ENCODE peak calls at places on chromosomes 11 and 22, in six cellular contexts. W is adrenal gland, Y is GM23338, E is uterus, S is fibroblast of the aortic adventitia, M is dorsolateral prefrontal cortex. C is an unnamed sample.

GRCh38 chr11:13249992-13250391 is 27.6 kb upstream of the BMAL1 start:
- DNase-seq in W (no peak), Y (peak), E (no peak), S (no peak), M (no peak), C (peak)

GRCh38 chr11:76196849-76197248 is 9.5 kb downstream of the WNT11 start:
- DNase-seq in W (no peak), Y (no peak), E (no peak), S (no peak), M (no peak), C (no peak)

GRCh38 chr22:33083212-33083611 is 25.0 kb upstream of the SYN3 start:
- DNase-seq in W (no peak), Y (peak), E (no peak), S (no peak), M (no peak), C (no peak)

GRCh38 chr11:92225206-92225562 is 566 bp downstream of the FAT3 start:
- DNase-seq in W (no peak), Y (peak), E (no peak), S (no peak), M (no peak), C (peak)

GRCh38 chr22:44572414-44573207 is 74.6 kb upstream of the RTL6 start:
- DNase-seq in W (no peak), Y (no peak), E (no peak), S (no peak), M (peak), C (no peak)

GRCh38 chr11:85694385-85694980 is 8.5 kb upstream of the CCDC89 start:
- DNase-seq in W (no peak), Y (peak), E (no peak), S (peak), M (no peak), C (peak)

GRCh38 chr11:90179923-90180322 is 42.9 kb downstream of the CHORDC1 start:
- DNase-seq in W (no peak), Y (no peak), E (no peak), S (no peak), M (no peak), C (no peak)

GRCh38 chr11:102449651-102450570 is 2.7 kb downstream of the TMEM123 start:
- DNase-seq in W (no peak), Y (no peak), E (no peak), S (no peak), M (no peak), C (peak)

GRCh38 chr11:67610302-67610868 is 3.6 kb downstream of the NDUFV1 start:
- DNase-seq in W (no peak), Y (no peak), E (no peak), S (no peak), M (no peak), C (no peak)

GRCh38 chr11:60169264-60169915 is 13.5 kb downstream of the MS4A6A start:
- DNase-seq in W (no peak), Y (peak), E (peak), S (no peak), M (no peak), C (peak)

GRCh38 chr11:113457784-113458183 is 17.4 kb downstream of the DRD2 start:
- DNase-seq in W (no peak), Y (peak), E (no peak), S (no peak), M (no peak), C (no peak)

GRCh38 chr11:69444381-69445130 is 36.9 kb upstream of the LINC01488 start:
- DNase-seq in W (peak), Y (peak), E (peak), S (peak), M (no peak), C (peak)

GRCh38 chr22:48782817-48783511 is 1044.7 kb downstream of the BRD1 start:
- DNase-seq in W (peak), Y (no peak), E (no peak), S (no peak), M (no peak), C (no peak)

GRCh38 chr11:133078591-133079179 is 453.6 kb downstream of the OPCML start:
- DNase-seq in W (no peak), Y (peak), E (no peak), S (peak), M (peak), C (peak)

GRCh38 chr22:43088979-43089717 is at the start of gene TTLL1:
- DNase-seq in W (peak), Y (peak), E (peak), S (peak), M (peak), C (peak)

GRCh38 chr11:63553759-63554158 is 9.4 kb downstream of the PLAAT2 start:
- DNase-seq in W (no peak), Y (no peak), E (no peak), S (no peak), M (peak), C (no peak)

GRCh38 chr11:45266693-45267451 is 19.3 kb downstream of the SYT13 start:
- DNase-seq in W (no peak), Y (peak), E (no peak), S (no peak), M (no peak), C (no peak)

GRCh38 chr11:121291896-121292502 is 572 bp upstream of the SC5D start:
- DNase-seq in W (no peak), Y (peak), E (no peak), S (peak), M (no peak), C (no peak)

GRCh38 chr11:84408946-84409411 is 1122.8 kb upstream of the CCDC90B start:
- DNase-seq in W (no peak), Y (peak), E (no peak), S (peak), M (no peak), C (peak)

GRCh38 chr22:46738961-46739870 is 1.2 kb upstream of the CERK start:
- DNase-seq in W (no peak), Y (peak), E (no peak), S (peak), M (no peak), C (peak)
- TF ChIP-seq CTCF in W (peak), Y (no peak), E (peak), S (peak), M (no peak), C (peak)

GRCh38 chr22:45645150-45645525 is 26.5 kb upstream of the ATXN10 start:
- DNase-seq in W (no peak), Y (peak), E (no peak), S (no peak), M (no peak), C (no peak)
- H3K4me3 ChIP-seq in W (no peak), Y (peak), E (no peak), S (no peak), M (no peak), C (no peak)

GRCh38 chr11:101430236-101430635 is 153.6 kb downstream of the TRPC6 start:
- DNase-seq in W (no peak), Y (no peak), E (no peak), S (no peak), M (no peak), C (no peak)

GRCh38 chr11:101429708-101430107 is 154.1 kb downstream of the TRPC6 start:
- DNase-seq in W (no peak), Y (no peak), E (no peak), S (no peak), M (no peak), C (no peak)

GRCh38 chr11:101434241-101434640 is 149.6 kb downstream of the TRPC6 start:
- DNase-seq in W (no peak), Y (no peak), E (no peak), S (no peak), M (no peak), C (no peak)

GRCh38 chr11:101428918-101429317 is 154.9 kb downstream of the TRPC6 start:
- DNase-seq in W (no peak), Y (peak), E (no peak), S (peak), M (no peak), C (peak)
- TF ChIP-seq CTCF in W (no peak), Y (peak), E (peak), S (no peak), M (no peak), C (peak)

GRCh38 chr11:3879967-3880542 is 24.6 kb downstream of the STIM1 start:
- DNase-seq in W (no peak), Y (no peak), E (no peak), S (no peak), M (no peak), C (no peak)
- H3K4me3 ChIP-seq in W (no peak), Y (no peak), E (no peak), S (no peak), M (no peak), C (no peak)

GRCh38 chr11:61784506-61784805 is 7.9 kb downstream of the TMEM258 start:
- DNase-seq in W (no peak), Y (no peak), E (no peak), S (no peak), M (no peak), C (no peak)

GRCh38 chr11:61787928-61788491 is 4.4 kb downstream of the TMEM258 start:
- DNase-seq in W (no peak), Y (peak), E (peak), S (peak), M (peak), C (peak)

GRCh38 chr11:61783717-61784505 is 8.5 kb downstream of the TMEM258 start:
- DNase-seq in W (no peak), Y (no peak), E (no peak), S (no peak), M (no peak), C (peak)

GRCh38 chr11:61782841-61783240 is 9.6 kb downstream of the TMEM258 start:
- DNase-seq in W (no peak), Y (no peak), E (no peak), S (no peak), M (no peak), C (no peak)

DNA sequence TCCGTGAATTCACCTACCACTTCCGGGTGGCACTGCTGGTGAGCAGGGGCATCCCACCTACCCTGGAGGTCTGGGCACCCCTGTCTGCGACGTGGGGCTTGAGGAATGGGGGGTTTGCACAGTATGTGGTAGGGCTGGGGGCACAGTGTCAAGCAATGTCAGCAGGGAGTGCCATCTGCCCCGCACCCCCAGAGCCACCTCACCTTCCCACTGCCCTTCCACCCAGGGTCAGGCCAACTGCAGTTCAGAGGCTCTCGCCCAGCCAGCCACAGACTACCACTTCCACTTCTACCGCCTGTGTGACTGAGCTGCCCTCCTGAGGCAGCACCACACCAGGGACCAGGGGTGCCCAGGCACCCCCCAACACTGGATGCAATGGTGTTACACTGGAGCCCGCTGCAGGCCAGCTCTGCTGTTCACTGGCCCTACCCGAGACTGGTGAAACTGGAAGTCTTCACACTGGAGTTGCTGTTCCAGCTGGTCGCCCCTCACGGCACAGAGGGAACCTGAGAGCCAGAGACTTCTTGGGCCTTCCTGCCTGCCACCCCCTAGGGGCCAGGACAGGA is 6.5 kb downstream of the TMEM258 start:
- DNase-seq in W (no peak), Y (no peak), E (no peak), S (no peak), M (no peak), C (no peak)
- TF ChIP-seq CTCF in W (no peak), Y (no peak), E (no peak), S (no peak), M (no peak), C (no peak)

DNA sequence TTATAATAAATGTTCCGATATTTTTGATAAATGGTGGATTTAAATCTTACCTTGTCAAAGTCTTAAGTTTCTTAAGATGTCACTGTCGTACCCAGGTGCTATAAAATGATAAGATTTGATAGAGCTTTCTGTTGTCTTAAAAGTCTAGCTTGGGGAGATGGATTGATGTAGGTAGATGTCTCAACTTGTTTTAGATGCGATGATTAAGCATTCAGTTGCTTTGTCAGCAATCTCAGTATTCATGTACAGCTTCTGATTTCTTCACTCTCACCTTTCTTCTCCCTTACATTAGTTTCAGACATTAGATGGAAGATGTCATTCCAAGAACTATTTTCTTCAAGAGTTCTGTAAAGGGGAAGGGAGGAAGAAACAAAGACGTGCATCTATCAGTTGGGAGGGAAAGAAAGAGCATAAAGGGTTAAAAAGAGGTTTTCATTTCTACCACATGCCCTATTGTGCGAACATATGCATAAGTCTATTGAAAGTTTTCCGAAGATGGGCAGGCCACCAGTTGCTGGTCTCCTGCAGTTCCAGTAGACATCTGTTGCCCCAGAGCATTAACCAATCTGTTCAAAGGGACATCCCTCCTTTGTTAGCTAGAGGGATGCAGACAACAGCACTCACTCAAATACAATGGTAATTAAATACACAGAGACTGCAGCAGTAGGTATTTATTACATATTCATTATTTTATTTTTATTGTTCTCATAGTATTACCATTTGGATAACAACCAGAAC is 38.4 kb downstream of the ZC3H12C start:
- DNase-seq in W (no peak), Y (peak), E (no peak), S (no peak), M (no peak), C (no peak)
- H3K4me3 ChIP-seq in W (no peak), Y (no peak), E (no peak), S (no peak), M (no peak), C (no peak)

DNA sequence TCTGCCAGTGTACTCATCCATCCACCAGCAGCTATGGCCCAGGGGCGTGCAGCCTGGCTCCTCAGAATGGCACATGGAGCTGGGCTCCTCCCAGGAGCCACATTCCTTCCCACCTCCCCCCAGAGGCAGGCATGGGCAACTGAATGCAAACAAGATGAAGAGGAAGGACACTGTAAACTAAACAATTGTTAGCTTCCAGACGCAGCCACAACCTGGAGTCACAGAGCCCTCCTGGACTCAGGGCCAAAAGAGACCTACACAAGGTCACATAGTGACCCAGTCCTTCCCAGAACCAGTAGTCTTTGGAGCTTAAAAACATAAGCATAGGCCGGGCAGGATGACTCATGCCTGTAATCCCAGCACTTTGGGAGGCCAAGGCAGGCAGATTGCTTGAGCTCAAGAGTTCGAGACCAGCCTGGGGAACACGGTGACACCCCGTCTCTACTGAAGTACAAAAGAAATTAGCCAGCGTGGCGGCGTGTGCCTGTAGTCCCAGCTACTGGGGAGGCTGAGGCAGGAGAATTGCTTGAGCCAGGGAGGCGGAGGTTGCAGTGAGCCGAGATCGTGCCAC is 30.7 kb upstream of the CLDN5 start:
- DNase-seq in W (no peak), Y (peak), E (no peak), S (peak), M (no peak), C (peak)
- TF ChIP-seq CTCF in W (no peak), Y (peak), E (no peak), S (peak), M (no peak), C (peak)

GRCh38 chr22:30004689-30005088 is 75.6 kb upstream of the HORMAD2 start:
- DNase-seq in W (no peak), Y (no peak), E (no peak), S (peak), M (no peak), C (no peak)

GRCh38 chr22:30001459-30001858 is 78.8 kb upstream of the HORMAD2 start:
- DNase-seq in W (no peak), Y (no peak), E (no peak), S (no peak), M (no peak), C (no peak)

GRCh38 chr22:30004101-30004500 is 76.2 kb upstream of the HORMAD2 start:
- DNase-seq in W (no peak), Y (no peak), E (no peak), S (peak), M (no peak), C (no peak)

GRCh38 chr22:30005213-30005857 is 74.9 kb upstream of the HORMAD2 start:
- DNase-seq in W (peak), Y (peak), E (peak), S (peak), M (peak), C (peak)

GRCh38 chr22:30002861-30003489 is 77.3 kb upstream of the HORMAD2 start:
- DNase-seq in W (no peak), Y (no peak), E (no peak), S (no peak), M (no peak), C (no peak)
- H3K4me3 ChIP-seq in W (no peak), Y (no peak), E (no peak), S (no peak), M (no peak), C (no peak)

GRCh38 chr22:36198936-36199616 is 2.5 kb downstream of the APOL4 start:
- DNase-seq in W (no peak), Y (no peak), E (no peak), S (no peak), M (no peak), C (no peak)
- TF ChIP-seq CTCF in W (no peak), Y (no peak), E (no peak), S (no peak), M (no peak), C (no peak)

GRCh38 chr11:57650739-57651090 is 1.0 kb upstream of the YPEL4 start:
- DNase-seq in W (no peak), Y (no peak), E (no peak), S (no peak), M (no peak), C (no peak)

GRCh38 chr11:57647960-57648776 is 1.5 kb downstream of the YPEL4 start:
- DNase-seq in W (no peak), Y (peak), E (no peak), S (no peak), M (peak), C (no peak)

GRCh38 chr11:57649826-57650738 is at the start of gene YPEL4:
- DNase-seq in W (peak), Y (peak), E (peak), S (peak), M (peak), C (peak)

GRCh38 chr11:57647368-57647767 is 2.3 kb downstream of the YPEL4 start:
- DNase-seq in W (no peak), Y (peak), E (no peak), S (no peak), M (no peak), C (no peak)

DNA sequence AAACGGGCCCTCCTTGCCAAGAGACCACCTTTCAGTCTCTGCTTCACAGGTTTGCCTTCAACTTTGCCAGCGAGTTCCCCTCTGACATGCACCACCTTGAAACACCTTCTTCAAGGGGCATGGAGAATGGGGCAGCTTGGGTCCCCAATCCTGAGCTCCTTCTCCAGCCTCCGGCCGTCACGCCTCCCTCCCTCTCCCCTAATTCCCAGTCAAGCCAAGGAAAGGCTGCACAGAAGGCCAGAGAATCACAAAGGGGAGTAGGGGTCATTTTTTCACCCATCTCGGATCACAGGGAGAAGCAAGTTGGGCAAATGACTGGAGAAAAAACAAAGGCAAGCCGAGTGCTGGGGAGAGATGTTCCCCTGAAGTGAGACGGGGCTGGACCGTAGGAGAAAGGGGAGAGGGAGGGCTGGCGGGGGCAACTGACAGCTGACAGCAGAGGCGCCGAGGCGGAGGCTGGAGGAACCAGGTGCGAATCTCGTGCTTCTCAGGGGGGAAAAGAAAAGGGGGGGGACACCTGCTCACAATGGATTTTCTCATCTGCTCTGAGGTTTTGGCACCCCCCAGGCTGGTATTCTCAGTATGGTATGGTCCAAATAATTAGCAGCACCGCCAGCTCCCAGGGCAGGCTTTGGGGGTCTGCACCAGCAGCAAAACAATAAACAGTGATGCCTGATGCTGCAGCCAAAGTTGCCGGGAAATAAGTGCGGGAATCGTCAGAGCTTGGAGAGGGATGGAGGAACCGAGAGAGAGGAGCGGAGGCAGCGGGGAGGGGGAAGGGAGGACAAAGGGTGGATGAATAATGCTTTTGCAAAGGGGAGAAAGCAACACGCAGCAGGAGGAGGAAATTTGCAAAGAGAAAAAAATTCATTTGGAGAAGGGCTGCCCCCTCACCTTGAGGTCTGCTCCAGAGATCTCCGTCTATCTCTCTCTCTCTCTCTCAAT is 649 bp downstream of the YPEL4 start:
- DNase-seq in W (no peak), Y (peak), E (peak), S (no peak), M (peak), C (peak)
- H3K4me3 ChIP-seq in W (no peak), Y (peak), E (peak), S (peak), M (peak), C (peak)

C was measured in fibroblast of pulmonary artery.